ENCODE peak calls at places on chromosomes 4 and X, in ten cellular contexts. G is keratinocyte, K is ascending aorta, P is thoracic aorta, A is fibroblast of lung, Z is SJSA1, S is heart right ventricle, V is RWPE1, O is cardiac muscle cell, I is breast epithelium. T is an unnamed sample.

GRCh38 chr4:154416183-154416543 is 75.4 kb downstream of the DCHS2 start:
- DNase-seq in I (no peak), O (peak; percentile 52), S (peak; percentile 36), K (no peak), Z (no peak), G (no peak), V (no peak), A (peak; percentile 1), P (no peak), T (no peak)

GRCh38 chrX:115679460-115679859 is 118.5 kb downstream of the PLS3 start:
- DNase-seq in O (peak; percentile 35), I (no peak), Z (peak; percentile 6), A (peak; percentile 28), S (no peak), V (peak; percentile 24), K (no peak), G (no peak), P (no peak), T (no peak)

GRCh38 chr4:79597266-79597665 is 189.2 kb upstream of the GK2 start:
- DNase-seq in K (no peak), S (no peak), V (peak; percentile 3), P (no peak), G (peak; percentile 15), I (no peak), O (no peak), Z (no peak), A (peak; percentile 69), T (peak; percentile 60)

GRCh38 chr4:16197842-16198241 is 28.4 kb downstream of the TAPT1 start:
- DNase-seq in S (no peak), V (no peak), I (no peak), Z (no peak), K (no peak), O (no peak), G (no peak), A (peak; percentile 29), P (no peak), T (no peak)

GRCh38 chrX:133151320-133151719 is 54.4 kb upstream of the USP26 start:
- DNase-seq in P (no peak), G (no peak), Z (no peak), O (no peak), S (no peak), I (no peak), V (no peak), K (no peak), A (no peak), T (peak; percentile 6)

GRCh38 chrX:19544693-19545305 is 29.5 kb upstream of the MAP3K15 start:
- DNase-seq in A (peak; percentile 42), I (no peak), K (no peak), G (no peak), V (peak; percentile 52), S (peak; percentile 22), O (peak; percentile 50), P (no peak), Z (peak; percentile 21), T (no peak)

GRCh38 chrX:53379008-53379710 is 43.3 kb downstream of the SMC1A start:
- DNase-seq in Z (no peak), P (no peak), I (no peak), G (no peak), O (no peak), K (no peak), S (no peak), A (no peak), V (no peak), T (no peak)

GRCh38 chrX:95076449-95076848 is 1402.4 kb downstream of the FAM133A start:
- DNase-seq in Z (peak; percentile 21), I (no peak), S (no peak), V (no peak), A (peak; percentile 37), O (peak; percentile 37), K (no peak), G (no peak), P (no peak), T (no peak)

DNA sequence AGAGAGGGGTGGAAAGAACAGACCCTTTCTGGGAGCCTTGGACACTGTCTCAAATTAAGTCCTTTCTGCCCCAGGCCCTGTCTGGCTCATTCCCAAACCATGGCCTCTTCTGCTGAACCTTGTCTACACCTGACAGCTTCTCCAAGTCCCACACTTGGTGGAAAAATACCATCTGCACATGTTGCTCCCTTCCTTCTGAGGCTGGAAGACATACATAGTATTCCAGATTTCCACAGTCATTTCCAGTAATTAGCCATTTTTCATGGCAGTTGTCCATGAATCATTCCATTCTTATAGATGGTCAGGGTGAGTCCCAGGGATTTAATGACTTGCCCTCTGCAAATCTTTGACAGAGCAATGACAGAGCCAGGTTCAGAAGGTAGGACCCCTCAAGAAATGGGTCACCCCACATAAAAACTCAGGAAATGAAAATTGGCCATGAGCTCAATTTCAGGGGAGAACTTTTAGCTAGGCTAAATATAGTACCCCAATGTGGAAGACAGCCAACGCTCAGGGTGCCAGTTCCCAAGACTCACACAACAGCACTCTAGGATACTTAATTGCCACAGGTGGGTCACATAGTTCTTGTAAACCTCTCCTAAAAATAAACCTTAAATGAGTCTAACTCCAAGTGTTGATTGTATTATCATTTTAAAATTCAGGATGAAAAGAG is 16.2 kb upstream of the DAPP1 start:
- DNase-seq in S (peak; percentile 17), G (no peak), Z (no peak), A (no peak), P (no peak), O (no peak), K (no peak), V (no peak), I (no peak), T (no peak)
- H3K27ac ChIP-seq in S (no peak overlapping the region), G (no peak overlapping the region), Z (no peak overlapping the region), A (no peak overlapping the region), P (peak overlapping the region; percentile 35), O (no peak overlapping the region), K (peak overlapping the region; percentile 46), V (no peak overlapping the region), I (no peak overlapping the region), T (no peak overlapping the region)

DNA sequence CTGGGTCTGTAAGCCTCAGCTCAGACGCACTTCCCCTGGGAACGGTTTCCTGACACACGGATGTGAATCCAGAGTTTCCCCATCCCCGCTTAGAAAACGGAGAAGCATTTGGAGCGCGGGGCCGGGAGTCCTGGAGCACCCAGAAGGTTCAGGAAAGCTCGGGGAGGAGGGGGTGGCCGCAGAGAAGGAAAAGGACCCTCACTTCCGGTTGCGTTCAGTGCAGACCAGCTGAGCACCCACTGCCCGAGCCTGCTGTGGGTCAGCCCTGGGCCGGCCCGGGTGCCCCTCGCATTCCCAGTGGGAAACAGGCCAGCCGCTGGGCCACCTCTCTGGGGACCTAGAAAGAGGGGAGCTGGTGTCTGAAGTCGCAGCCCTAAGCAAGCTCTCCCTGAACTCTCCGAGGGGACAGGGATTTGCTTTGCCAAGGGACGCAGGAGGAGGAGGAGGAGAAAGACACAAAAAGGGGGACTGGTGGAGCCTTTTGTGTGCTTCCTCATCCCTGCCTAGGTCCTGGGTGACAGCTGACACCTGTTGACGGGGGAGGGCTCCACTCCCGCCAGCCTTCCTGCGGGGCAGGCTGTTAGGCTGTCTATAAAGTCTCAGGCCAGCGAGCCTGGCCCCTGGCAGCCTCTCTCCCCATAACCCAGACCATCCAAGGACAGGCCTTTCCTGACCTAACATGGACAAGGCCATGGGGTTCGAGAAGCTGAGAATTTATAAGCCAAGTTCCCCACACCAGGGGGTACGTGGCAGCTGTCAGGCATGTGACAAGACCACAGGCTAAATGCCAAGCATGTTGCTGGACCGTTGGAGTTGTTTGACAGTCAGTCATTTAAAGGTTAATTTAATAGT is 696 bp upstream of the EVC2 start:
- DNase-seq in Z (no peak), I (no peak), S (no peak), O (peak; percentile 20), V (no peak), K (no peak), G (no peak), A (no peak), P (no peak), T (no peak)
- H3K27ac ChIP-seq in Z (no peak overlapping the region), I (peak overlapping the region; percentile 95), S (peak overlapping the region; percentile 83), O (no peak overlapping the region), V (peak overlapping the region; percentile 87), K (peak overlapping the region; percentile 96), G (peak overlapping the region; percentile 94), A (peak overlapping the region; percentile 76), P (peak overlapping the region; percentile 85), T (peak overlapping the region; percentile 78)

GRCh38 chr4:32172761-32173160 is 1452.6 kb downstream of the PCDH7 start:
- DNase-seq in P (no peak), O (no peak), A (peak; percentile 68), K (no peak), G (peak; percentile 42), S (no peak), I (no peak), Z (no peak), V (peak; percentile 29), T (peak; percentile 76)

GRCh38 chr4:32169841-32170240 is 1449.7 kb downstream of the PCDH7 start:
- DNase-seq in V (no peak), S (no peak), K (no peak), G (no peak), A (no peak), O (no peak), Z (no peak), I (no peak), P (no peak), T (no peak)

DNA sequence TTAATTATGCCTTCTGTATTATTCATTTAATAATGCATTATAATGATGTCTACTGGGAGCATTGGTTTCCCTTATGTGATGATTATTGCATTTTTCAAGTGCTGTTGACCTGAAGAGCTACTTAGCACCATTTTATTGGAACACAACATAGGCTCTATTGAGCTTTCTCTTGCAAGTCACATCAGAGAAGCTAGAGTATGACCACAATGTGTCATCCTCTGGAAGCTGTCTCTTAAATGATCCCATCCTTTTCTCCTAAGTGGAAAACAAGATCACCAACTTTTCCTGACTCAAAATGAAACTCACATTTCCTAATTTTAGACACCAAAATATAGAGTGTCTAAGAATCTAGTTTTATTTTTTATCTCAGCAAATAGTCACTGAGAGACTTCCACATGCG is 1451.9 kb downstream of the PCDH7 start:
- DNase-seq in O (no peak), Z (no peak), K (no peak), P (no peak), S (no peak), V (no peak), G (no peak), I (no peak), A (peak; percentile 12), T (no peak)
- H3K27ac ChIP-seq in O (no peak overlapping the region), Z (no peak overlapping the region), K (no peak overlapping the region), P (no peak overlapping the region), S (no peak overlapping the region), V (no peak overlapping the region), G (peak overlapping the region; percentile 27), I (no peak overlapping the region), A (no peak overlapping the region), T (peak overlapping the region; percentile 81)

GRCh38 chr4:97496298-97496873 is 646.9 kb downstream of the STPG2 start:
- DNase-seq in A (peak; percentile 34), V (peak; percentile 7), P (no peak), O (no peak), K (no peak), I (no peak), S (no peak), G (no peak), Z (no peak), T (peak; percentile 86)

GRCh38 chr4:97493815-97494518 is 649.3 kb downstream of the STPG2 start:
- DNase-seq in A (peak; percentile 45), I (no peak), K (no peak), Z (no peak), G (no peak), P (no peak), S (no peak), O (no peak), V (peak; percentile 3), T (no peak)

DNA sequence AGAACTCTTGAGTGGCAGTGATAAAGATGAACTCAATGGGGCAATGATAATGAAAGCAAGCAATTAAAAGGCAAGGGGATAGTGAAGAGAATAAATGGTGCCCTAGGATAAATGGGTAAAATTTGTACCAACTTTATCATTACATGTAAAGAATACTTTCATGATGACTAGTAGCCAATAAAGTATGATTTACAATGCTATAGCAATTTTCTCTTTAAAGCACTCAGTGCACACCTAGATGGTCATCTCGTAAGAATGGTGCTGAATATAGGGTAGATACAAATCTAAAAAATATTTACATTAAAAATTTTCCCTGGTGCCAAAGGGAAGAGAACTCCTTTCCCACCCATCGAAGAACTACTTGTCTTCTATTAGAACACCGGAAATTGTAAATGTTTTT is 651.4 kb downstream of the STPG2 start:
- DNase-seq in G (no peak), Z (no peak), K (no peak), O (no peak), P (no peak), A (no peak), V (no peak), S (no peak), I (no peak), T (no peak)
- H3K27ac ChIP-seq in G (no peak overlapping the region), Z (no peak overlapping the region), K (no peak overlapping the region), O (no peak overlapping the region), P (no peak overlapping the region), A (no peak overlapping the region), V (no peak overlapping the region), S (no peak overlapping the region), I (no peak overlapping the region), T (no peak overlapping the region)